ENCODE peak calls at places on chromosomes 12 and 14, in eight cellular contexts. O is heart right ventricle, A is HFFc6, C is fibroblast of pulmonary artery, H is WERI-Rb-1, Q is neural progenitor cell, R is sigmoid colon, Y is lower leg skin. D is an unnamed sample.

GRCh38 chr12:18689781-18690180 is 48.0 kb downstream of the PLCZ1 start:
- DNase-seq in A (no peak), R (no peak), O (no peak), H (no peak), Q (no peak), Y (no peak), C (no peak), D (no peak)

GRCh38 chr12:19201653-19202052 is 72.1 kb downstream of the PLEKHA5 start:
- DNase-seq in O (no peak), A (peak; percentile 32), C (peak; percentile 52), H (no peak), Q (no peak), R (no peak), Y (no peak), D (no peak)

GRCh38 chr12:27822076-27822712 is 42.2 kb upstream of the MANSC4 start:
- DNase-seq in R (no peak), H (no peak), O (no peak), Q (no peak), C (peak; percentile 80), A (peak; percentile 84), Y (no peak), D (no peak)

GRCh38 chr14:28635387-28635786 is 131.2 kb upstream of the FOXG1 start:
- DNase-seq in Y (no peak), A (no peak), H (no peak), Q (peak; percentile 41), O (no peak), C (peak; percentile 80), R (no peak), D (no peak)

GRCh38 chr12:49810159-49810459 is 18.1 kb downstream of the NCKAP5L start:
- DNase-seq in H (no peak), Q (no peak), Y (no peak), R (no peak), O (no peak), C (no peak), A (no peak), D (no peak)

GRCh38 chr14:58617619-58618018 is 20.1 kb upstream of the DACT1 start:
- DNase-seq in H (no peak), R (no peak), Q (no peak), A (no peak), Y (no peak), O (no peak), C (no peak), D (no peak)

GRCh38 chr12:123106640-123107359 is 44.1 kb downstream of the PITPNM2 start:
- DNase-seq in Q (no peak), A (no peak), O (peak; percentile 60), R (no peak), H (no peak), Y (no peak), C (no peak), D (peak; percentile 95)

GRCh38 chr14:52598568-52598967 is 45.9 kb downstream of the GPR137C start:
- DNase-seq in Q (no peak), C (no peak), A (no peak), Y (no peak), O (no peak), H (no peak), R (no peak), D (no peak)

GRCh38 chr14:38716871-38717270 is 386.2 kb downstream of the SEC23A start:
- DNase-seq in A (no peak), O (no peak), C (no peak), H (no peak), R (no peak), Q (no peak), Y (no peak), D (no peak)

GRCh38 chr12:32535260-32535999 is 136.1 kb downstream of the FGD4 start:
- DNase-seq in R (peak; percentile 83), Y (peak; percentile 58), C (peak; percentile 69), O (peak; percentile 85), A (peak; percentile 37), H (no peak), Q (peak; percentile 42), D (peak; percentile 49)

GRCh38 chr12:93072340-93072739 is 143.2 kb upstream of the EEA1 start:
- DNase-seq in R (no peak), A (no peak), O (no peak), Y (no peak), C (no peak), H (no peak), Q (no peak), D (no peak)

GRCh38 chr14:81561084-81561775 is 27.6 kb upstream of the SEL1L start:
- DNase-seq in O (no peak), H (no peak), Q (no peak), R (no peak), A (no peak), C (no peak), Y (no peak), D (no peak)

GRCh38 chr12:65100140-65100539 is 21.0 kb downstream of the WIF1 start:
- DNase-seq in H (no peak), A (no peak), Y (no peak), C (no peak), R (no peak), O (no peak), Q (peak; percentile 45), D (no peak)

GRCh38 chr12:83827860-83828259 is 1084.7 kb downstream of the SLC6A15 start:
- DNase-seq in Y (no peak), C (no peak), Q (peak; percentile 54), A (no peak), R (no peak), O (no peak), H (peak; percentile 39), D (no peak)

GRCh38 chr12:106046301-106046846 is 92.4 kb downstream of the NUAK1 start:
- DNase-seq in Q (no peak), A (no peak), R (no peak), H (no peak), O (no peak), C (no peak), Y (no peak), D (no peak)

GRCh38 chr12:81573228-81573627 is 185.9 kb downstream of the PPFIA2 start:
- DNase-seq in H (no peak), R (no peak), A (no peak), Q (no peak), C (peak; percentile 21), O (no peak), Y (no peak), D (no peak)

GRCh38 chr12:132495165-132495544 is 5.2 kb downstream of the FBRSL1 start:
- DNase-seq in Y (no peak), O (no peak), H (no peak), R (no peak), C (no peak), A (no peak), Q (no peak), D (no peak)

GRCh38 chr12:54352022-54352531 is 12.2 kb downstream of the GPR84 start:
- DNase-seq in O (peak; percentile 48), R (peak; percentile 92), Y (no peak), Q (peak; percentile 91), H (peak; percentile 88), A (peak; percentile 26), C (peak; percentile 48), D (no peak)

GRCh38 chr12:1666685-1667162 is 24.1 kb upstream of the ADIPOR2 start:
- DNase-seq in H (no peak), Y (no peak), A (no peak), O (no peak), R (no peak), Q (no peak), C (no peak), D (no peak)

GRCh38 chr14:20492486-20492885 is 12.9 kb upstream of the RNASE10 start:
- DNase-seq in Q (no peak), C (no peak), Y (no peak), O (no peak), A (no peak), H (no peak), R (no peak), D (no peak)

DNA sequence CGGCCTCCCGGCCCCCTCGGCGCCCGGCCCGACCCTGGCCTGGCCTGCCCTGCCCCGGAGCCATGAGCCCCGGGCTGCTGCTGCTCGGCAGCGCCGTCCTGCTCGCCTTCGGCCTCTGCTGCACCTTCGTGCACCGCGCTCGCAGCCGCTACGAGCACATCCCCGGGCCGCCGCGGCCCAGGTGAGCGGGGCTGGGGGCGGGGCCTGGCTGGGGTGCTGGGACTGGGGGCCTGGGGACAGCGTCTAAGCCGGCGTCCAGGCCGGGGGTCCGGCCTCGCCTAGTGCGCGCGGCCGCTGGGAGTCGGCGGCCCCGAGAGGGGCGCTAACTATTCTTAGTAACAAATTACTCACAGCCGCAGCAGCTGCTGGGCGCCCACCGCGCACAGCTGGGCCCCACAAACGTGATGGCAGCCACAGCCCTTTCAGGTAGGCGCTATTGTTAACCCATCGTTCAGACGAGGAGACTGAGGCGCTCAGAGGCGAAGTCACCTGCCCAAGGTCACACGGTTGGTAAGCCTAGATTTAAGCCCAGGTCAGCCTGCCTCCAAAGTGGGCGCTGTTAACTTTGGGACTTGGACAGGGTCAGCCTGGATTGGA is 356 bp downstream of the CYP46A1 start:
- DNase-seq in Y (peak; percentile 33), A (no peak), H (no peak), R (no peak), Q (no peak), O (no peak), C (no peak), D (no peak)
- TF ChIP-seq CTCF in Y (no peak), A (no peak), H (no peak), R (no peak), Q (no peak), O (no peak), C (no peak), D (no peak)

DNA sequence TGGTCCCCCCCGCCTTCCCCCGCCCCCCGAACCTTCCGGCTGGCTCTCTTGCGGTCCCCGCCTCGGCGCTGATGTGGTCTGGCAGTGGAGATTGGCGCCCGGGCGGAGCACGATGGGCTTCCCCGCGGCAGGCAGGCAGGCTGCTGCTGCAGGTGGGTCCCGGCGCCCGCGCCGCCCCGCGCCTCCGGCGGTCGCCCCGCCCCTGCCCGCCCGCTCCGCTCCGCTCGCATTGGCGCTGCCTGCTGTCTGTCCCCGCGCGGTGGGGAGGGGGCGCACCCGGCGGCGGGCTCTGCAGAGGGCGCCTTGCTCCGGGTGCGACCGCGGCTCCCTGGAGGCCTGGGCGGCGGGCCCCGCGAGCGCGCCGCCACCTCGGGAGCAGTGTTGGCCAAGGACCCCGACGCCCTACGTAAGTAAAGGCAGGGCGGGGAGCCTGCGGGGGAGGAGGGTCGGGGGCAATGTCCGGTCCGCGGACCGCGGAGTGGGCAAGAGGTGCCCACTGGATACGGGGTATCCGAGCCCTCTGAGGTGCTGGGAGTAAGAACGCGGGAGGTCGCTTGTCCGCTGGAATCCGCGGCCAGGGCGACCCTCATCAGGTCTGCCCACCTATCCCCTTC is at the start of gene AKAP5:
- DNase-seq in H (peak; percentile 83), Q (peak; percentile 94), R (no peak), Y (no peak), C (no peak), O (peak; percentile 59), A (no peak), D (no peak)
- TF ChIP-seq CTCF in H (no peak), Q (peak; percentile 4), R (no peak), Y (no peak), C (no peak), O (no peak), A (no peak), D (no peak)

DNA sequence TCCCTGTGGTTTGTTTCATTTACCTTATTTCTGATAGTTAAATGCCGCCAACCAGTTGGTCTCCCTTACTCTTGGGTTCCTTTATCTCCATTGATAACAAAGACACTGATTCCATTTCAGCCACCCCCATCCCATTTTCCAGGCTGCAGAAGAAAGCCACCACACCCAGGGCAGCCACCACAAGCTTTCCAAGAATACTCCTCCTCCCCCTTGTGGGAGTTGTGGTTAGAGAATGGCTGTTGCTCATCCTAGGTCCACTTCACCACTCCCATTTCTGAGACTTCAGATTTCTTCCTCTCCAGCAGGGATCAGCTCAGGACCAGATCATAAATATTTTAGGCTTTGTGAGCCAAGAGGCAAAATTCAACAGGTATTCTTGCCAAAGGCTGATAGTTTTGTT is 73.9 kb downstream of the ANO4 start:
- DNase-seq in A (no peak), R (no peak), Q (no peak), H (no peak), C (peak; percentile 22), O (no peak), Y (no peak), D (no peak)
- TF ChIP-seq CTCF in A (no peak), R (no peak), Q (no peak), H (no peak), C (no peak), O (no peak), Y (no peak), D (no peak)

GRCh38 chr14:49367696-49368095 is 218.5 kb downstream of the RPS29 start:
- DNase-seq in H (no peak), C (no peak), Q (no peak), A (no peak), R (no peak), O (no peak), Y (no peak), D (no peak)
- TF ChIP-seq CTCF in H (no peak), C (no peak), Q (no peak), A (no peak), R (no peak), O (no peak), Y (no peak), D (no peak)